ENCODE peak calls at places on chromosome 4, in four cellular contexts. G is spleen, O is A549, P is tibial nerve. E is an unnamed sample.

GRCh38 chr4:2302387-2303119 is 40.6 kb upstream of the MXD4 start:
- DNase-seq in G (peak; percentile 43), P (no peak), O (peak; percentile 32), E (no peak)

GRCh38 chr4:139762715-139763114 is 97.1 kb downstream of the MGST2 start:
- DNase-seq in P (no peak), O (no peak), G (no peak), E (no peak)

GRCh38 chr4:99844048-99844447 is 27.4 kb downstream of the DAPP1 start:
- DNase-seq in G (no peak), O (no peak), P (no peak), E (no peak)

GRCh38 chr4:38204317-38205060 is 244.3 kb downstream of the PTTG2 start:
- DNase-seq in G (no peak), O (no peak), P (no peak), E (peak; percentile 67)

GRCh38 chr4:22129454-22130075 is 181.0 kb upstream of the KCNIP4 start:
- DNase-seq in P (no peak), G (no peak), O (peak; percentile 34), E (no peak)

GRCh38 chr4:62256469-62256868 is 1056.3 kb downstream of the ADGRL3 start:
- DNase-seq in P (no peak), O (no peak), G (no peak), E (no peak)

GRCh38 chr4:4323705-4324534 is 33.9 kb downstream of the ZBTB49 start:
- DNase-seq in G (no peak), O (no peak), P (no peak), E (no peak)

GRCh38 chr4:142598132-142598531 is 248.0 kb downstream of the INPP4B start:
- DNase-seq in G (no peak), P (no peak), O (no peak), E (no peak)

GRCh38 chr4:97457253-97457652 is 686.0 kb downstream of the STPG2 start:
- DNase-seq in P (no peak), G (no peak), O (no peak), E (no peak)

GRCh38 chr4:70838400-70838971 is 1.2 kb downstream of the GRSF1 start:
- DNase-seq in O (no peak), P (no peak), G (no peak), E (no peak)

GRCh38 chr4:89829470-89830138 is 7.4 kb downstream of the SNCA start:
- DNase-seq in O (no peak), P (no peak), G (no peak), E (no peak)

GRCh38 chr4:142528433-142528832 is 317.7 kb downstream of the INPP4B start:
- DNase-seq in O (no peak), P (no peak), G (no peak), E (no peak)

GRCh38 chr4:114780205-114780604 is 181.6 kb downstream of the UGT8 start:
- DNase-seq in P (no peak), O (peak; percentile 16), G (no peak), E (no peak)

GRCh38 chr4:12403175-12403574 is 974.5 kb upstream of the HS3ST1 start:
- DNase-seq in P (no peak), G (no peak), O (no peak), E (no peak)

GRCh38 chr4:57071340-57071739 is 38.8 kb downstream of the IGFBP7 start:
- DNase-seq in G (no peak), P (peak; percentile 51), O (no peak), E (peak; percentile 50)

GRCh38 chr4:123930971-123931370 is 534.4 kb downstream of the SPRY1 start:
- DNase-seq in G (no peak), P (no peak), O (no peak), E (no peak)

GRCh38 chr4:181289203-181289602 is 954.0 kb upstream of the TENM3 start:
- DNase-seq in O (no peak), P (no peak), G (no peak), E (no peak)

GRCh38 chr4:93384211-93384610 is 444.3 kb upstream of the ATOH1 start:
- DNase-seq in O (peak; percentile 7), G (no peak), P (no peak), E (no peak)

GRCh38 chr4:39713691-39714090 is 15.8 kb downstream of the UBE2K start:
- DNase-seq in P (no peak), G (no peak), O (no peak), E (peak; percentile 30)

GRCh38 chr4:169620846-169621228 is 459 bp downstream of the CLCN3 start:
- DNase-seq in O (peak; percentile 20), G (no peak), P (no peak), E (peak; percentile 36)

GRCh38 chr4:8906668-8906970 is 35.0 kb upstream of the HMX1 start:
- DNase-seq in G (peak; percentile 36), P (no peak), O (no peak), E (no peak)

GRCh38 chr4:10198365-10198764 is 81.8 kb upstream of the WDR1 start:
- DNase-seq in O (no peak), G (no peak), P (no peak), E (no peak)

GRCh38 chr4:121534187-121534586 is 153.4 kb upstream of the QRFPR start:
- DNase-seq in O (no peak), G (no peak), P (no peak), E (no peak)

GRCh38 chr4:121380448-121381147 is at the start of gene QRFPR:
- DNase-seq in O (peak; percentile 10), G (peak; percentile 73), P (no peak), E (no peak)

GRCh38 chr4:27008693-27009092 is 148.1 kb downstream of the STIM2 start:
- DNase-seq in P (no peak), G (no peak), O (no peak), E (no peak)

GRCh38 chr4:27006247-27006603 is 145.6 kb downstream of the STIM2 start:
- DNase-seq in O (no peak), P (no peak), G (no peak), E (no peak)

GRCh38 chr4:27006646-27007045 is 146.0 kb downstream of the STIM2 start:
- DNase-seq in O (no peak), P (no peak), G (no peak), E (no peak)

GRCh38 chr4:27005512-27006246 is 145.0 kb downstream of the STIM2 start:
- DNase-seq in P (no peak), O (no peak), G (no peak), E (no peak)

DNA sequence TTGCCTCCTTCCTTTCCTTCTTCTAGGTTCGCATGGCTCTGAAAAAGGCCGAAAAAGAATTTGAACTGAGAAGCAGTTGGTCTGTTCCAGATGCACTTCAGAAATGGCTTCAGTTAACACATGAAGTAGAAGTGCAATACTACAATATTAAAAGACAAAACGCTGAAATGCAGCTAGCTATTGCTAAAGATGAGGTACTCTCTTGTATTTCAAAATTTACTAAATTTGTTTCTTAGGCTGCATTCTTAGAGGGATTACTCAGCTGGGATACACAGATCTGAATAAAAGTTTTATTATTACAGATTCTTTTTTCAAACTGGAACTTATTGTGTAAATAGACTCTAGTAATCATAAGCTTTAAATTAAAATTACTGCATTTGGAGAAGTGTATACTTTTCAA is 146.9 kb downstream of the STIM2 start:
- DNase-seq in G (no peak), O (no peak), P (no peak), E (no peak)
- H3K4me1 ChIP-seq in G (no peaks in the 10 kb centered on the region), O (peaks cover 16% of the 10 kb centered on the region), P (peaks cover 51% of the 10 kb centered on the region), E (peaks cover 3% of the 10 kb centered on the region)

GRCh38 chr4:995311-996026 is 2.3 kb upstream of the SLC26A1 start:
- DNase-seq in O (no peak), G (no peak), P (no peak), E (no peak)
- H3K27ac ChIP-seq in O (no peak overlapping the region), G (no peak overlapping the region), P (no peak overlapping the region), E (no peak overlapping the region)

DNA sequence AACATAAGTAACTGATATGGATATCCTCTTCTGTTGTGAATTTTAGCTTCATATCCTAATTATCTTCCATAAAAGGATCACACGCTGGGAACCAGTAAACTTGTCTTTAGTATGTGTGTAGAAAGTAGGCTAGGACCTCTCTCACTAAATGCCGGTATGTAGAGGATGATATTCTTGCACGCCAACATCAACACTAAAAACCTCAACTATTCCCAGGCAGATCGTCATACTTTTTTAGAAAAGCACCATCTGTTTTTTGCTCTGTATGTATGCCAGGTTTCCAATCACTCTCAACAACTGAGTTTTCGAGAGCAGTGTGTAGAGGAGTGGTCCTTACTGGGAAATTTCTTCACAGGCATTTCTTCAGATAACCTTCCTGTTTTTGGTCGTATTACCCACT is 283.6 kb downstream of the GALNTL6 start:
- DNase-seq in O (no peak), G (no peak), P (no peak), E (no peak)
- TF ChIP-seq POLR2A in O (no peak), G (no peak), P (no peak), E (no peak)

GRCh38 chr4:87009095-87009648 is 74.4 kb downstream of the AFF1 start:
- DNase-seq in G (no peak), O (no peak), P (no peak), E (no peak)
- H3K4me1 ChIP-seq in G (peaks cover 36% of the 10 kb centered on the region), O (peaks cover 66% of the 10 kb centered on the region), P (peaks cover 78% of the 10 kb centered on the region), E (peaks cover 81% of the 10 kb centered on the region)

GRCh38 chr4:184263461-184263860 is 45.8 kb upstream of the ENPP6 start:
- DNase-seq in O (no peak), P (no peak), G (no peak), E (no peak)
- H3K27ac ChIP-seq in O (no peak overlapping the region), P (no peak overlapping the region), G (no peak overlapping the region), E (no peak overlapping the region)

GRCh38 chr4:108650212-108651067 is at the start of gene OSTC:
- DNase-seq in P (peak; percentile 93), O (peak; percentile 93), G (peak; percentile 96), E (peak; percentile 87)
- TF ChIP-seq POLR2A in P (peak; percentile 50), O (peak; percentile 75), G (no peak), E (peak; percentile 15)

GRCh38 chr4:6907658-6908191 is 1.9 kb upstream of the TBC1D14 start:
- DNase-seq in O (peak; percentile 32), G (peak; percentile 86), P (no peak), E (no peak)

GRCh38 chr4:6909113-6909969 is at the start of gene TBC1D14:
- DNase-seq in G (peak; percentile 98), P (peak; percentile 76), O (peak; percentile 80), E (peak; percentile 86)

GRCh38 chr4:6909970-6910339 is 329 bp downstream of the TBC1D14 start:
- DNase-seq in G (peak; percentile 93), P (no peak), O (no peak), E (no peak)

GRCh38 chr4:6910340-6910959 is 824 bp downstream of the TBC1D14 start:
- DNase-seq in P (no peak), G (no peak), O (peak; percentile 48), E (no peak)

DNA sequence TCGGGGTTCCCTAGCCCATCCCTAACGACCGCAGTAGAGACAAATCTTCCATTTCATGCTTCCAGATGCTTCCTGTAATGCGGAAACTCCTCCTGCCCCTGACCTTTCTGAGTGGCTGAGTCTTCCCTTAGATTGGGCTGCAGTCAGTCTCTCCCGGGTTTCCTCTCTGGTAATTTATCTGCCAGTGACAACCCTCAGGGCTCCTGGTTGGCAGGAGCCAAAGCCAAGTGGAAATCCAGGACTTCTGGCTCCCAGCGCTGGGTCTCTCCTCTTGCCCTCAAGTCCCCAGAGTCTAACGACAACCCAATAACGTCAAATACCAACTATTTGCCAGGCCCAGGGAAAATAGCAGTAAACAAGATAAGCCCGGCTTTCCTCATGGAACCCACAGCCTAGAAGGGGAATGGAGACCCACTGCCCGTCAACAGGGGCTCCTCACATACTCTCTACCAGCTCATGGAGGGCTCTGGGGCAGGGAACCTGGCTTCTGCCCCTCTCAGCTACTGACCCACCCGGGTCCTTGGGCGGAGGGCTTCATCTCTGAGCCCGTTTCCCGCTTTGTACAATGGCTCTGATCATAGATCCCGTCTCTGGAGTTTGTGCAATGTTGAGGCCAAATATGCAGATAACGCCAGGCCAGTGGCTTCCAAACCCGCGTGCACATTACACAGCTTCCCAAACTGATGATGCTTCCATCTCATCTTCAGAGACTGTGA is 1.1 kb upstream of the TBC1D14 start:
- DNase-seq in P (no peak), G (peak; percentile 82), O (no peak), E (no peak)
- H3K4me1 ChIP-seq in P (peaks cover 49% of the 10 kb centered on the region), G (peaks cover 32% of the 10 kb centered on the region), O (peaks cover 27% of the 10 kb centered on the region), E (peaks cover 40% of the 10 kb centered on the region)

E was measured in gastrocnemius medialis.